ENCODE peak calls at places on chromosomes 5 and 9, in seven cellular contexts. D is mesendoderm; C is breast epithelium; Z is GM23338; J is CD8-positive, alpha-beta T cell; G is brain microvascular endothelial cell; E is left ventricle myocardium inferior. R is an unnamed sample.

GRCh38 chr5:117568622-117569021 is 994.0 kb upstream of the SEMA6A start:
- DNase-seq in J (no peak), D (no peak), E (no peak), Z (peak; percentile 15), G (no peak), C (no peak), R (no peak)

GRCh38 chr5:135094339-135095051 is 60.5 kb upstream of the PITX1 start:
- DNase-seq in C (no peak), D (no peak), J (no peak), E (no peak), Z (no peak), G (no peak), R (no peak)

GRCh38 chr9:69637801-69638200 is 34.4 kb downstream of the APBA1 start:
- DNase-seq in C (no peak), G (peak; percentile 60), D (no peak), Z (no peak), J (no peak), E (no peak), R (no peak)

GRCh38 chr5:176658817-176659216 is 11.5 kb downstream of the TSPAN17 start:
- DNase-seq in J (no peak), D (no peak), E (no peak), C (no peak), Z (no peak), G (peak; percentile 29), R (no peak)

GRCh38 chr9:18910435-18910834 is 122.6 kb downstream of the SAXO1 start:
- DNase-seq in G (no peak), Z (no peak), D (no peak), C (no peak), E (no peak), J (no peak), R (no peak)

GRCh38 chr5:179278119-179278518 is 67.1 kb downstream of the ADAMTS2 start:
- DNase-seq in G (no peak), Z (peak; percentile 41), E (no peak), C (no peak), J (no peak), D (no peak), R (no peak)

GRCh38 chr5:176588297-176588696 is 21.7 kb downstream of the GPRIN1 start:
- DNase-seq in J (no peak), C (no peak), E (no peak), G (no peak), D (no peak), Z (no peak), R (no peak)

GRCh38 chr9:121362813-121363585 is 7.1 kb downstream of the STOM start:
- DNase-seq in D (no peak), C (no peak), E (no peak), J (no peak), G (no peak), Z (no peak), R (no peak)

GRCh38 chr5:96881511-96882115 is 5.3 kb downstream of the ERAP2 start:
- DNase-seq in E (no peak), C (no peak), J (no peak), D (peak; percentile 79), Z (no peak), G (peak; percentile 92), R (no peak)

GRCh38 chr9:98207606-98208005 is 15.2 kb upstream of the CORO2A start:
- DNase-seq in G (no peak), Z (no peak), D (peak; percentile 16), C (no peak), J (no peak), E (no peak), R (no peak)

GRCh38 chr5:128380324-128380723 is 157.7 kb downstream of the FBN2 start:
- DNase-seq in J (no peak), G (no peak), E (no peak), C (no peak), D (peak; percentile 14), Z (no peak), R (no peak)
- H3K27ac ChIP-seq in J (no peak overlapping the region), G (no peak overlapping the region), E (no peak overlapping the region), C (no peak overlapping the region), D (no peak overlapping the region), Z (no peak overlapping the region), R (no peak overlapping the region)

GRCh38 chr9:107270580-107270979 is 12.5 kb upstream of the RAD23B start:
- DNase-seq in G (no peak), C (no peak), Z (no peak), E (no peak), D (no peak), J (no peak), R (no peak)
- H3K27ac ChIP-seq in G (no peak overlapping the region), C (peak overlapping the region; percentile 60), Z (no peak overlapping the region), E (no peak overlapping the region), D (no peak overlapping the region), J (no peak overlapping the region), R (no peak overlapping the region)

GRCh38 chr9:127253446-127253845 is 11.1 kb upstream of the GARNL3 start:
- DNase-seq in J (no peak), G (no peak), D (peak; percentile 28), C (no peak), E (no peak), Z (peak; percentile 80), R (no peak)

GRCh38 chr9:127252405-127253093 is 12.0 kb upstream of the GARNL3 start:
- DNase-seq in G (no peak), Z (no peak), D (no peak), C (no peak), E (no peak), J (no peak), R (no peak)

GRCh38 chr9:127248241-127248640 is 16.3 kb upstream of the GARNL3 start:
- DNase-seq in Z (no peak), G (no peak), E (no peak), C (no peak), J (no peak), D (peak; percentile 14), R (no peak)

GRCh38 chr9:127249877-127250276 is 14.7 kb upstream of the GARNL3 start:
- DNase-seq in J (no peak), E (no peak), D (no peak), C (no peak), Z (no peak), G (no peak), R (no peak)

DNA sequence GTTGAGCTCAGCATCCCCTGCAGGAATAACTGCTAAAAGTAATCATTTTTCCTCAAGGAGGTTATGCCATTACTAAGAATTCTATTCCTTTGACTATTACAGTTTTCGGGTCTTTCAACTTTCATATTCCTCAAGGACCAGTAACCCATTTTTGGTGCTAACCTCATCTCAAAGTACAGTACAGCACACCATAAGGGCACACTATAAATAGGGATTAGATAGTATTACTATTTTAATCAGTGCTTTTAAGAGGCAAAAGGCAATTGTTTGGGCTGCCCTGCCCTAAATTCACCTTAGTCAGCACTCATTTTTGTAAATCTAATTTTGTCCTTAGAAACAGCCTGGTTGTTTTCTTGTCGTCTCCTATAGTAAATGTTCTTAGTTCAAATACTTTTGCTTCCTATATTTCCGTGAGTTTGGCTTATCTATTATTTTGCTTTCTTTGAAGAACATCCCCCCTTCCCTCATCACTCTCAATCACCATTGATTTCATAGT is 13.6 kb upstream of the GARNL3 start:
- DNase-seq in Z (no peak), C (no peak), D (no peak), E (no peak), G (no peak), J (no peak), R (no peak)
- H3K27ac ChIP-seq in Z (no peak overlapping the region), C (no peak overlapping the region), D (no peak overlapping the region), E (peak overlapping the region; percentile 78), G (no peak overlapping the region), J (no peak overlapping the region), R (no peak overlapping the region)

GRCh38 chr5:112995764-112996618 is 19.4 kb downstream of the DCP2 start:
- DNase-seq in E (peak; percentile 55), C (peak; percentile 60), G (peak; percentile 72), J (peak; percentile 85), Z (peak; percentile 80), D (peak; percentile 63), R (no peak)
- H3K27ac ChIP-seq in E (no peak overlapping the region), C (no peak overlapping the region), G (no peak overlapping the region), J (no peak overlapping the region), Z (peak overlapping the region; percentile 79), D (no peak overlapping the region), R (no peak overlapping the region)

GRCh38 chr9:36825179-36825578 is 208.9 kb downstream of the PAX5 start:
- DNase-seq in D (no peak), G (no peak), E (no peak), C (no peak), Z (no peak), J (no peak), R (no peak)
- H3K27ac ChIP-seq in D (no peak overlapping the region), G (no peak overlapping the region), E (no peak overlapping the region), C (no peak overlapping the region), Z (no peak overlapping the region), J (no peak overlapping the region), R (no peak overlapping the region)

GRCh38 chr5:150163547-150164059 is 3.0 kb upstream of the CDX1 start:
- DNase-seq in Z (peak; percentile 57), C (no peak), D (peak; percentile 38), E (peak; percentile 82), G (no peak), J (no peak), R (no peak)
- H3K27ac ChIP-seq in Z (no peak overlapping the region), C (peak overlapping the region; percentile 71), D (no peak overlapping the region), E (peak overlapping the region; percentile 89), G (no peak overlapping the region), J (no peak overlapping the region), R (no peak overlapping the region)

DNA sequence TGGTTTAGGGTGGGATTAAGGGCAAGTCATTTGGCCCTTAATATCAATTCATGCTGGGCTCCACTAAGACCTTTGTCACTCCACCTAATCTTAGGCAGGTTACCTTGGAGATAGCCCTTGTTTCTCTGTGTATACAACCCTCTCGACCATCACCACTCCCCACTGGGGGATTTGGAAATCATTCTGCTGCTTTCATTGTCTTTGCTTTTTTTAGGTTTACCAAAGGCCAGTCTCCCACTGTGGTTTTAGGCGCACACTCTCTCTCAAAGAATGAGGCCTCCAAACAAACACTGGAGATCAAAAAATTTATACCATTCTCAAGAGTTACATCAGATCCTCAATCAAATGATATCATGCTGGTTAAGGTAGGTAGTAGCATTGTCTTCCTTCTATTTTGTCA is 6.2 kb downstream of the GZMK start:
- DNase-seq in E (no peak), G (peak; percentile 22), D (peak; percentile 92), Z (no peak), C (no peak), J (no peak), R (no peak)
- H3K27ac ChIP-seq in E (no peak overlapping the region), G (peak overlapping the region; percentile 35), D (no peak overlapping the region), Z (no peak overlapping the region), C (no peak overlapping the region), J (no peak overlapping the region), R (no peak overlapping the region)

GRCh38 chr9:79686381-79687130 is 114.8 kb downstream of the TLE4 start:
- DNase-seq in D (peak; percentile 73), C (peak; percentile 92), G (peak; percentile 85), E (no peak), Z (no peak), J (no peak), R (no peak)
- H3K27ac ChIP-seq in D (no peak overlapping the region), C (peak overlapping the region; percentile 84), G (peak overlapping the region; percentile 85), E (no peak overlapping the region), Z (peak overlapping the region; percentile 67), J (no peak overlapping the region), R (no peak overlapping the region)

DNA sequence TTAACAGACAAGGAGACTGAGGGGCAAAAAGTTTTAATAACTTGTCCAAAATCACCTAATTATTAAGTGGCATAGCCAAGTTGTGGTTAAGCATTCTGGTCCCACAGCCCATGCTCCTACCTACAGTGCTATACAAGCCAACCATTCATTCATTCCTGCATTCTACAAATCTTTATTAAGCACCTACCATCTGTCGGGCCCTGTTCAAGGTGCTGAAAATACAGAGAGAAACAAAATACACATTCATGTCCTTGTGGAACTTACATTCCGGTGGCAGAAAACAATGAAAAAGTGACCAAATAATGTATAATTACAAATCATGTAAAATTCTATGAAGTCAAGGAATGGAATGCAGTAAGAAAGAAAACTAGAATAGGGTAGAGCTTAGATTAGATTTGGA is 27.8 kb upstream of the CDH6 start:
- DNase-seq in D (no peak), G (peak; percentile 8), Z (no peak), E (no peak), C (no peak), J (no peak), R (no peak)
- H3K27ac ChIP-seq in D (no peak overlapping the region), G (no peak overlapping the region), Z (no peak overlapping the region), E (no peak overlapping the region), C (no peak overlapping the region), J (no peak overlapping the region), R (no peak overlapping the region)